ENCODE peak calls at places on chromosome 7, in five cellular contexts. One of them, this sample, is unnamed.
A peak's percentile ranks its signal among the peaks of the same experiment; 100 is the strongest.

GRCh38 chr7:15007507-15007906 is 105.0 kb upstream of the DGKB start:
- DNase-seq in H9: peak; percentile 68
- DNase-seq in H1: peak; percentile 54
- DNase-seq in neuronal stem cell: no peak
- DNase-seq in mesenchymal stem cell: no peak
- DNase-seq in this sample: no peak

GRCh38 chr7:116787881-116788280 is 74.5 kb upstream of the CAPZA2 start:
- DNase-seq in H9: no peak
- DNase-seq in H1: no peak
- DNase-seq in neuronal stem cell: no peak
- DNase-seq in mesenchymal stem cell: no peak
- DNase-seq in this sample: no peak

GRCh38 chr7:158279539-158280466 is 307.8 kb downstream of the PTPRN2 start:
- DNase-seq in H9: peak; percentile 17
- DNase-seq in H1: no peak
- DNase-seq in neuronal stem cell: no peak
- DNase-seq in mesenchymal stem cell: no peak
- DNase-seq in this sample: no peak

GRCh38 chr7:32163141-32163806 is 93.1 kb upstream of the PDE1C start:
- DNase-seq in H9: no peak
- DNase-seq in H1: no peak
- DNase-seq in neuronal stem cell: no peak
- DNase-seq in mesenchymal stem cell: peak; percentile 87
- DNase-seq in this sample: no peak

GRCh38 chr7:144516729-144517128 is 113.2 kb upstream of the NOBOX start:
- DNase-seq in H9: no peak
- DNase-seq in H1: no peak
- DNase-seq in neuronal stem cell: no peak
- DNase-seq in mesenchymal stem cell: no peak
- DNase-seq in this sample: no peak

GRCh38 chr7:157500171-157500960 is 163.6 kb downstream of the DNAJB6 start:
- DNase-seq in H9: peak; percentile 33
- DNase-seq in H1: peak; percentile 41
- DNase-seq in neuronal stem cell: no peak
- DNase-seq in mesenchymal stem cell: no peak
- DNase-seq in this sample: no peak

GRCh38 chr7:128000854-128001265 is 30.4 kb downstream of the LRRC4 start:
- DNase-seq in H9: no peak
- DNase-seq in H1: no peak
- DNase-seq in neuronal stem cell: no peak
- DNase-seq in mesenchymal stem cell: no peak
- DNase-seq in this sample: no peak

GRCh38 chr7:156639426-156640256 is 933 bp upstream of the RNF32 start:
- DNase-seq in H9: peak; percentile 45
- DNase-seq in H1: no peak
- DNase-seq in neuronal stem cell: no peak
- DNase-seq in mesenchymal stem cell: no peak
- DNase-seq in this sample: no peak

GRCh38 chr7:138460176-138460648 is at the start of gene TRIM24:
- DNase-seq in H9: no peak
- DNase-seq in H1: no peak
- DNase-seq in neuronal stem cell: no peak
- DNase-seq in mesenchymal stem cell: no peak
- DNase-seq in this sample: no peak

GRCh38 chr7:134947329-134947728 is 39.0 kb upstream of the AGBL3 start:
- DNase-seq in H9: no peak
- DNase-seq in H1: no peak
- DNase-seq in neuronal stem cell: no peak
- DNase-seq in mesenchymal stem cell: no peak
- DNase-seq in this sample: no peak

GRCh38 chr7:134948246-134948645 is 38.1 kb upstream of the AGBL3 start:
- DNase-seq in H9: no peak
- DNase-seq in H1: no peak
- DNase-seq in neuronal stem cell: no peak
- DNase-seq in mesenchymal stem cell: no peak
- DNase-seq in this sample: no peak

GRCh38 chr7:134947831-134948230 is 38.5 kb upstream of the AGBL3 start:
- DNase-seq in H9: no peak
- DNase-seq in H1: no peak
- DNase-seq in neuronal stem cell: no peak
- DNase-seq in mesenchymal stem cell: no peak
- DNase-seq in this sample: no peak

GRCh38 chr7:134948736-134949135 is 37.6 kb upstream of the AGBL3 start:
- DNase-seq in H9: no peak
- DNase-seq in H1: no peak
- DNase-seq in neuronal stem cell: no peak
- DNase-seq in mesenchymal stem cell: peak; percentile 69
- DNase-seq in this sample: peak; percentile 43

GRCh38 chr7:134949171-134949570 is 37.1 kb upstream of the AGBL3 start:
- DNase-seq in H9: no peak
- DNase-seq in H1: no peak
- DNase-seq in neuronal stem cell: no peak
- DNase-seq in mesenchymal stem cell: peak; percentile 43
- DNase-seq in this sample: peak; percentile 56
- H2BK12ac ChIP-seq in H9: no peak overlapping the region
- H2BK12ac ChIP-seq in H1: no peak overlapping the region
- H2BK12ac ChIP-seq in neuronal stem cell: no peak overlapping the region
- H2BK12ac ChIP-seq in mesenchymal stem cell: no peak overlapping the region
- H2BK12ac ChIP-seq in this sample: no peak overlapping the region

GRCh38 chr7:22885824-22886255 is 63.2 kb upstream of the TOMM7 start:
- DNase-seq in H9: no peak
- DNase-seq in H1: no peak
- DNase-seq in neuronal stem cell: no peak
- DNase-seq in mesenchymal stem cell: peak; percentile 9
- DNase-seq in this sample: no peak

GRCh38 chr7:22890773-22891172 is 68.1 kb upstream of the TOMM7 start:
- DNase-seq in H9: no peak
- DNase-seq in H1: peak; percentile 37
- DNase-seq in neuronal stem cell: no peak
- DNase-seq in mesenchymal stem cell: no peak
- DNase-seq in this sample: no peak

GRCh38 chr7:22879285-22879684 is 56.6 kb upstream of the TOMM7 start:
- DNase-seq in H9: no peak
- DNase-seq in H1: no peak
- DNase-seq in neuronal stem cell: no peak
- DNase-seq in mesenchymal stem cell: no peak
- DNase-seq in this sample: peak; percentile 47

GRCh38 chr7:22879718-22880306 is 57.2 kb upstream of the TOMM7 start:
- DNase-seq in H9: no peak
- DNase-seq in H1: no peak
- DNase-seq in neuronal stem cell: no peak
- DNase-seq in mesenchymal stem cell: no peak
- DNase-seq in this sample: no peak

DNA sequence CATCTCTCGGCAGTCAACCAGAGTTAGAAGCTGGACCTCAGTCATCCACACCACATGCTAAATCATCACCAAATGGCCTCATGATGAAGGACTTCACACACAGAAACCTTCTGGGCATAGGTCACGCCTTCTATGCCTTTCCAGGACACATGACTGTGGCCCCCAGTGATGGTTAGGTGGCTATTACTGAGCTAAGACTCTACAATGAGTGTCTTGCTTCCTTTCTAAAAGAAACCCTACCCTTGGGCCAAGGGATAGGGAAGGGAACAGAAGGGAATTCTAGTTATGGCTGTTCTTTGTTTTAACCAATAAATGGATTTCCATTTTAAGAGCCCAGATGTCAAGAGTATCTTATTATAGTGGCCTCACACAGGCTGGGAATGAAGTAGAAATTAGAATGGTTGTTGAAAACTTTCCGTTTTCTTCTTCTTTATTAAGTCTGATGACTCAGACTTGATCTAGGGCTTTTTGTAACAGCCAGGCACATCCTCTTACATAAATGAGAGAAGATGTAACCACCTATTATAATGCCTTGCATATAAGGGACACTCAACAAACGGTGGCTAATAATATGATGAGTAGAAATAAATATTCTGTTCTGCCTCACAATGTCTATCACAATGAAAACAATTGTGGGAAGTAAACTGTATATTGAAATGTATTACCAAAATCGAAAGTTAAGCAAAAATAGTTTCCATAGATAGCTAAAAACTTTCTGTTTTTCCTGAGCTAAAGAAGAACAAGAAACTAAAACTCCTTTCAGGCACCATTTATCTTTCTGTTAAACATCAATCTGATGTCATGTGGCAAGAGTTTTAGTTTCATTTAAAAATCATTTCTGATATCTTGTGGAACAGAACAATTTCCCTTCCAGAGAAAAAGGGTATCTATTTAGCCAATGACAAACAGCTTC is 62.5 kb upstream of the TOMM7 start:
- DNase-seq in H9: no peak
- DNase-seq in H1: no peak
- DNase-seq in neuronal stem cell: no peak
- DNase-seq in mesenchymal stem cell: peak; percentile 30
- DNase-seq in this sample: no peak
- H2AK5ac ChIP-seq in H9: no peak overlapping the region
- H2AK5ac ChIP-seq in H1: no peak overlapping the region
- H2AK5ac ChIP-seq in neuronal stem cell: no peak overlapping the region
- H2AK5ac ChIP-seq in mesenchymal stem cell: no peak overlapping the region
- H2AK5ac ChIP-seq in this sample: no peak overlapping the region

GRCh38 chr7:121103091-121103490 is 114.6 kb downstream of the CPED1 start:
- DNase-seq in H9: no peak
- DNase-seq in H1: no peak
- DNase-seq in neuronal stem cell: no peak
- DNase-seq in mesenchymal stem cell: no peak
- DNase-seq in this sample: peak; percentile 11
- H2BK12ac ChIP-seq in H9: no peak overlapping the region
- H2BK12ac ChIP-seq in H1: no peak overlapping the region
- H2BK12ac ChIP-seq in neuronal stem cell: no peak overlapping the region
- H2BK12ac ChIP-seq in mesenchymal stem cell: no peak overlapping the region
- H2BK12ac ChIP-seq in this sample: no peak overlapping the region

DNA sequence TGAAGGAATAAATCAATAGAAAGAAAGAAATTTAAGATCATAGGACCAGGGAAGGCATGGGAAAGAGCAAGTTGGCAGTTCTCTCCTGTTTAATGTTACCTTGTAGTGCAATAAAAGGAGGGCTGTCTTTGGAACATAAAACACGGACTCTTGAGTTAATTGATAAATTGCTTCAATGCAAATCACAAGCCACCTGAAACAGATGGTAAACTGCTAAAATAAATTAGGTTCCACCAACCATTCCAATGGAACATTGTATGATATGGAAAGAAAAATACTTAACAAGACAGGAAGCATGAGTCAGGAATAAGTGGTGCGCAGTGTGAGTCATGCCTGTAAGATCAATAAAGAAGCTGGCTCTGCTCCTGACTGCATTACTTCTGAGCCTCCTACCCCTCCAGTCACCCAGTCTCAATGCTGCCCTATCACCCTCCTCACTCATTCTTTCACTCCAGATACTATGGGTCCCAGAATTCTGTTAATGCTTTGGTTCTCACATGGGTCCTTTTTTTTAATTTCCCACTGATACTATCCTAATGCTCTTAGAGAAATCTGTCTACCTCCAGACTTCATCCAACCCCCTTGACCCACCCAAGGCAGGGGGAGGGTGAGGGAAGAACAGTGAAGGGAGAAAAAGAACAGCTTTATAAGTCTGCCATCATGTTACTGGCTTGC is 78.9 kb downstream of the LRRC17 start:
- DNase-seq in H9: no peak
- DNase-seq in H1: no peak
- DNase-seq in neuronal stem cell: no peak
- DNase-seq in mesenchymal stem cell: peak; percentile 97
- DNase-seq in this sample: no peak
- H2AK5ac ChIP-seq in H9: no peak overlapping the region
- H2AK5ac ChIP-seq in H1: no peak overlapping the region
- H2AK5ac ChIP-seq in neuronal stem cell: no peak overlapping the region
- H2AK5ac ChIP-seq in mesenchymal stem cell: peak overlapping the region; percentile 98
- H2AK5ac ChIP-seq in this sample: no peak overlapping the region